ENCODE peak calls at places on chromosomes 6 and 20, in six cellular contexts. Q is stomach, X is suprapubic skin, I is AG10803, D is HCT116, N is body of pancreas. O is an unnamed sample.

GRCh38 chr6:40036186-40036585 is 101.9 kb upstream of the MOCS1 start:
- DNase-seq in Q (no peak), X (no peak), I (no peak), D (no peak), N (no peak), O (no peak)

GRCh38 chr6:145310116-145310515 is 425.2 kb downstream of the EPM2A start:
- DNase-seq in Q (no peak), X (no peak), I (peak; percentile 82), D (no peak), N (no peak), O (peak; percentile 83)

GRCh38 chr20:63702036-63702665 is 5.6 kb downstream of the ARFRP1 start:
- DNase-seq in Q (no peak), X (peak; percentile 71), I (no peak), D (no peak), N (no peak), O (no peak)

GRCh38 chr20:63651942-63652191 is 1.4 kb downstream of the STMN3 start:
- DNase-seq in Q (no peak), X (peak; percentile 79), I (no peak), D (no peak), N (peak; percentile 30), O (no peak)

GRCh38 chr6:7041511-7042026 is 66.2 kb upstream of the RREB1 start:
- DNase-seq in Q (no peak), X (no peak), I (no peak), D (no peak), N (no peak), O (no peak)

GRCh38 chr6:79737172-79737571 is 106.0 kb downstream of the SH3BGRL2 start:
- DNase-seq in Q (no peak), X (no peak), I (no peak), D (no peak), N (no peak), O (no peak)

GRCh38 chr6:61586934-61587537 is 699.0 kb downstream of the KHDRBS2 start:
- DNase-seq in Q (no peak), X (no peak), I (no peak), D (no peak), N (no peak), O (no peak)

GRCh38 chr6:33075208-33075567 is 602 bp upstream of the HLA-DPB1 start:
- DNase-seq in Q (no peak), X (no peak), I (no peak), D (no peak), N (no peak), O (no peak)

GRCh38 chr6:89542856-89543254 is 95.7 kb downstream of the LYRM2 start:
- DNase-seq in Q (no peak), X (no peak), I (no peak), D (no peak), N (no peak), O (no peak)
- H3K4me3 ChIP-seq in Q (no peak overlapping the region), X (no peak overlapping the region), I (no peak overlapping the region), D (no peak overlapping the region), N (no peak overlapping the region), O (no peak overlapping the region)

GRCh38 chr20:45592574-45593189 is 13.6 kb upstream of the WFDC8 start:
- DNase-seq in Q (no peak), X (no peak), I (peak; percentile 30), D (peak; percentile 83), N (no peak), O (peak; percentile 71)
- TF ChIP-seq CTCF in Q (peak; percentile 28), X (no peak), I (peak; percentile 71), D (peak; percentile 92), N (peak; percentile 41), O (peak; percentile 85)

DNA sequence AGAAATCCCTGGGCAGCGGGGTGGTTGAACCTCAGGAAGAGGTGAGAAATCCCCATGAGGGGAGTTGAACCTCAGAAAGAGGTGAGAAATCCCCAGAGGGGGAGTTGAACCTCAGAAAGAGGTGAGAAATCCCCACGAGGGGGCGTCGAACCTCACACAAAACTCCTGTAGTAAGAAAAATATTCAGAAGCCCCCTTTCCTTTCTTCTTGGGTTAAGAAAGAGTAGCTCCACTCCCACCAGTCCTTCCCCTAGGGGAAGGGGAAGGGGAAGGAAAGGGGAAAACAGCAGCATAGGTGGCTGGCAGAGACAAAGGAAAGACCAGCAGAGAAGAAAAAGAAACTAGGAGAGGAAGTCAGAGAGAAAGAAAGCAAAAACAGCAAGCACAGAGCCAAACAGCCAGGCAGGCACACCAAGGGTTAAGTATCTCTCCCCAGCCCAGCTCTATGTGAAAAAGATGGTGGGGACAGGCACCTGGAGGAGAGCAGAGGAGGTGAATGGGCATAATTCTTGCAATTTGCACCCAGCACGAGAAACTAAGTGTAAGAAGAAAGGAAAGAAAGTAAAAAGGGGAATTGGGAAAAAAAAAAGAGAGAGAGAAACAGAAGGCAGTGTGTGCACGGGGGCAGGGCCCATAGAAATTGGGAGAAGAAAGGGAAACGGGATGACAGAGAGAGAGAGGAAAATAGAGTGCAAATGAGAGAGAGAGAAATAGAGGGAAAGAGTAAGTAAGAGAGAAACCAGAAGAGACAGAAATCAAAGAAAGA is 88.2 kb downstream of the PLG start:
- DNase-seq in Q (no peak), X (no peak), I (peak; percentile 11), D (peak; percentile 19), N (no peak), O (peak; percentile 7)
- H3K4me3 ChIP-seq in Q (no peak overlapping the region), X (no peak overlapping the region), I (peak overlapping the region; percentile 36), D (peak overlapping the region; percentile 37), N (no peak overlapping the region), O (no peak overlapping the region)

GRCh38 chr6:121794630-121795029 is 359.2 kb downstream of the GJA1 start:
- DNase-seq in Q (no peak), X (no peak), I (peak; percentile 91), D (peak; percentile 60), N (no peak), O (peak; percentile 96)

GRCh38 chr6:121791396-121792315 is 356.2 kb downstream of the GJA1 start:
- DNase-seq in Q (no peak), X (no peak), I (peak; percentile 92), D (no peak), N (no peak), O (peak; percentile 76)
- TF ChIP-seq CTCF in Q (no peak), X (no peak), I (peak; percentile 50), D (peak; percentile 33), N (no peak), O (peak; percentile 20)

DNA sequence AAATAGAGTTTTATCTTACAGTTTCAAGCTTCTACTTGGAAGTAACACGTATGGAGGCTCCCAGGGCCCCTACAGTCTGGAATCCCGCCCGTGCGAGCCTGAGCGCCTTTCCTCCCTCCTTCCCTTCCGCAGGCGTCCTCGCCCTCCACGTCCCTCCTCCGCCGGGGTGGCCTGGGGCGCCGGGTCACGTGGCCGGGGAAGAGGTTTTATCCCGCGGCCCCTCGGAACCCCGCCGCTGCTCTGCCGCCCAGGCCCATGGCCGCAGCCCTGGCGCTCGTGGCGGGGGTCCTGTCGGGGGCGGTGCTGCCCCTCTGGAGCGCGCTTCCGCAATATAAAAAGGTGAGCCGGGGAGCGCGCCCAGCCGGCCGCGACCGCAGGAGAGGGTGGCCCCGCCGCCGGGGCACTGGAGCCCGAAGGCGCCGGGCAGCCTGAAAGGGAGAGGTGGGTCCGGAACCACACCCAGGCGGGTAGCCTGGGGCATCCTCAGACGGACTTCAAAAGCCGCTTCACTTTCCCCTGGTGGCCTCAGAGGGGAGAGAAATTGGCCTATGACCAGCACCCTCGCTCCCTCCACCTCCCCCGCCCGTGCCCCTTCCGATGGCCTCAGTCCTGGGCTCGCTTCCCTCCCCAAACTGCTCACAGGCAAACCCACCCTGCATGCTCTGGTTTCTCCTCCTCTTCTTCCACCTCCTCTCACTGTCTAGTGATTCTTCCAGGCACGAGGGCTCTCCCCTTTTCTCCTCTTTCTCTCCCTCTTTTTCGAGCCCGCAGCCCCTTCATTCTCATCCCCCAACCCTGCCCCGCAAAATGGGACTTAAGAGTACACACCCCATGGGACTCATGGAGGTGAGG is at the start of gene CLPSL2:
- DNase-seq in Q (no peak), X (no peak), I (no peak), D (no peak), N (peak; percentile 41), O (no peak)
- H3K4me3 ChIP-seq in Q (peak within 1 kb of the TSS; percentile 57), X (peak within 1 kb of the TSS; percentile 51), I (peak within 1 kb of the TSS; percentile 20), D (peak within 1 kb of the TSS; percentile 59), N (peak within 1 kb of the TSS; percentile 16), O (peak within 1 kb of the TSS; percentile 15)

GRCh38 chr20:58868795-58869194 is 16.3 kb downstream of the GNAS start:
- DNase-seq in Q (no peak), X (no peak), I (no peak), D (no peak), N (no peak), O (no peak)
- TF ChIP-seq CTCF in Q (no peak), X (no peak), I (peak; percentile 35), D (no peak), N (no peak), O (no peak)

O was measured in fibroblast of mammary gland.